ENCODE peak calls at places on chromosomes 11 and 22, in six cellular contexts. One of them, this sample, is unnamed.

GRCh38 chr11:26442131-26442530 is 110.2 kb downstream of the ANO3 start:
- DNase-seq in brain microvascular endothelial cell: peak; percentile 1
- DNase-seq in SJSA1: no peak
- DNase-seq in esophagus squamous epithelium: no peak
- DNase-seq in NT2/D1: no peak
- DNase-seq in NCI-H748 treated with DMSO at 0.1 percent for 48 hours: no peak
- DNase-seq in this sample: peak; percentile 59

GRCh38 chr11:70296681-70297080 is 26.2 kb downstream of the PPFIA1 start:
- DNase-seq in brain microvascular endothelial cell: peak; percentile 12
- DNase-seq in SJSA1: no peak
- DNase-seq in esophagus squamous epithelium: no peak
- DNase-seq in NT2/D1: no peak
- DNase-seq in NCI-H748 treated with DMSO at 0.1 percent for 48 hours: no peak
- DNase-seq in this sample: no peak

GRCh38 chr11:12862761-12863469 is 146.2 kb upstream of the RASSF10 start:
- DNase-seq in brain microvascular endothelial cell: peak; percentile 78
- DNase-seq in SJSA1: peak; percentile 87
- DNase-seq in esophagus squamous epithelium: no peak
- DNase-seq in NT2/D1: peak; percentile 75
- DNase-seq in NCI-H748 treated with DMSO at 0.1 percent for 48 hours: no peak
- DNase-seq in this sample: peak; percentile 75

GRCh38 chr11:95419915-95420314 is 188.9 kb upstream of the SESN3 start:
- DNase-seq in brain microvascular endothelial cell: peak; percentile 77
- DNase-seq in SJSA1: no peak
- DNase-seq in esophagus squamous epithelium: no peak
- DNase-seq in NT2/D1: no peak
- DNase-seq in NCI-H748 treated with DMSO at 0.1 percent for 48 hours: no peak
- DNase-seq in this sample: peak; percentile 31

GRCh38 chr11:6459049-6459448 is 14.7 kb downstream of the TRIM3 start:
- DNase-seq in brain microvascular endothelial cell: no peak
- DNase-seq in SJSA1: no peak
- DNase-seq in esophagus squamous epithelium: no peak
- DNase-seq in NT2/D1: no peak
- DNase-seq in NCI-H748 treated with DMSO at 0.1 percent for 48 hours: no peak
- DNase-seq in this sample: no peak

GRCh38 chr22:50146440-50147228 is 23.9 kb upstream of the PANX2 start:
- DNase-seq in brain microvascular endothelial cell: peak; percentile 61
- DNase-seq in SJSA1: no peak
- DNase-seq in esophagus squamous epithelium: no peak
- DNase-seq in NT2/D1: no peak
- DNase-seq in NCI-H748 treated with DMSO at 0.1 percent for 48 hours: no peak
- DNase-seq in this sample: no peak

GRCh38 chr22:19691721-19692341 is 22.5 kb upstream of the SEPTIN5 start:
- DNase-seq in brain microvascular endothelial cell: peak; percentile 44
- DNase-seq in SJSA1: peak; percentile 82
- DNase-seq in esophagus squamous epithelium: no peak
- DNase-seq in NT2/D1: no peak
- DNase-seq in NCI-H748 treated with DMSO at 0.1 percent for 48 hours: no peak
- DNase-seq in this sample: peak; percentile 5

GRCh38 chr11:2988361-2988762 is 3.8 kb downstream of the NAP1L4 start:
- DNase-seq in brain microvascular endothelial cell: no peak
- DNase-seq in SJSA1: no peak
- DNase-seq in esophagus squamous epithelium: no peak
- DNase-seq in NT2/D1: no peak
- DNase-seq in NCI-H748 treated with DMSO at 0.1 percent for 48 hours: no peak
- DNase-seq in this sample: no peak

GRCh38 chr11:76750067-76750466 is 33.1 kb upstream of the TSKU start:
- DNase-seq in brain microvascular endothelial cell: no peak
- DNase-seq in SJSA1: no peak
- DNase-seq in esophagus squamous epithelium: no peak
- DNase-seq in NT2/D1: no peak
- DNase-seq in NCI-H748 treated with DMSO at 0.1 percent for 48 hours: no peak
- DNase-seq in this sample: no peak

GRCh38 chr11:41497974-41498373 is 38.5 kb upstream of the LRRC4C start:
- DNase-seq in brain microvascular endothelial cell: no peak
- DNase-seq in SJSA1: peak; percentile 45
- DNase-seq in esophagus squamous epithelium: no peak
- DNase-seq in NT2/D1: peak; percentile 92
- DNase-seq in NCI-H748 treated with DMSO at 0.1 percent for 48 hours: no peak
- DNase-seq in this sample: no peak

GRCh38 chr11:74641289-74641688 is 48.9 kb downstream of the POLD3 start:
- DNase-seq in brain microvascular endothelial cell: no peak
- DNase-seq in SJSA1: no peak
- DNase-seq in esophagus squamous epithelium: no peak
- DNase-seq in NT2/D1: no peak
- DNase-seq in NCI-H748 treated with DMSO at 0.1 percent for 48 hours: no peak
- DNase-seq in this sample: no peak

GRCh38 chr11:70883973-70884688 is 368.2 kb downstream of the SHANK2 start:
- DNase-seq in brain microvascular endothelial cell: no peak
- DNase-seq in SJSA1: peak; percentile 50
- DNase-seq in esophagus squamous epithelium: no peak
- DNase-seq in NT2/D1: no peak
- DNase-seq in NCI-H748 treated with DMSO at 0.1 percent for 48 hours: no peak
- DNase-seq in this sample: no peak

This sample was measured in AG09319.